ENCODE peak calls at places on chromosomes 1 and 21, in seven cellular contexts. One of them, this sample, is unnamed.

GRCh38 chr1:153790996-153791855 is 16.0 kb downstream of the SLC27A3 start:
- DNase-seq in PC-3: no peak
- DNase-seq in AG04450: peak; percentile 85
- DNase-seq in CD8-positive, alpha-beta memory T cell: no peak
- DNase-seq in NAMALWA: peak; percentile 93
- DNase-seq in colonic mucosa: no peak
- DNase-seq in fibroblast of pulmonary artery: peak; percentile 93
- DNase-seq in this sample: no peak

GRCh38 chr1:194067772-194068171 is 881.4 kb upstream of the B3GALT2 start:
- DNase-seq in NAMALWA: no peak
- DNase-seq in PC-3: no peak
- DNase-seq in CD8-positive, alpha-beta memory T cell: no peak
- DNase-seq in fibroblast of pulmonary artery: no peak
- DNase-seq in AG04450: no peak
- DNase-seq in colonic mucosa: no peak
- DNase-seq in this sample: no peak

GRCh38 chr21:18760247-18760646 is 356.7 kb upstream of the TMPRSS15 start:
- DNase-seq in colonic mucosa: no peak
- DNase-seq in fibroblast of pulmonary artery: no peak
- DNase-seq in NAMALWA: no peak
- DNase-seq in CD8-positive, alpha-beta memory T cell: no peak
- DNase-seq in PC-3: peak; percentile 65
- DNase-seq in AG04450: no peak
- DNase-seq in this sample: no peak

GRCh38 chr1:89910780-89911179 is 84.1 kb upstream of the ZNF326 start:
- DNase-seq in colonic mucosa: no peak
- DNase-seq in fibroblast of pulmonary artery: peak; percentile 70
- DNase-seq in CD8-positive, alpha-beta memory T cell: no peak
- DNase-seq in PC-3: peak; percentile 37
- DNase-seq in AG04450: peak; percentile 85
- DNase-seq in NAMALWA: no peak
- DNase-seq in this sample: peak; percentile 9

GRCh38 chr21:34669149-34669879 is 520 bp downstream of the CLIC6 start:
- DNase-seq in AG04450: no peak
- DNase-seq in NAMALWA: no peak
- DNase-seq in colonic mucosa: no peak
- DNase-seq in fibroblast of pulmonary artery: no peak
- DNase-seq in PC-3: no peak
- DNase-seq in CD8-positive, alpha-beta memory T cell: no peak
- DNase-seq in this sample: no peak

GRCh38 chr1:196808529-196809235 is 10.8 kb upstream of the CFHR1 start:
- DNase-seq in CD8-positive, alpha-beta memory T cell: no peak
- DNase-seq in NAMALWA: no peak
- DNase-seq in PC-3: no peak
- DNase-seq in AG04450: no peak
- DNase-seq in fibroblast of pulmonary artery: no peak
- DNase-seq in colonic mucosa: no peak
- DNase-seq in this sample: no peak

GRCh38 chr1:192826791-192827477 is 18.1 kb downstream of the RGS2 start:
- DNase-seq in colonic mucosa: no peak
- DNase-seq in AG04450: no peak
- DNase-seq in CD8-positive, alpha-beta memory T cell: no peak
- DNase-seq in fibroblast of pulmonary artery: peak; percentile 47
- DNase-seq in NAMALWA: no peak
- DNase-seq in PC-3: peak; percentile 91
- DNase-seq in this sample: peak; percentile 58

GRCh38 chr1:6358144-6358624 is 35.4 kb downstream of the ACOT7 start:
- DNase-seq in NAMALWA: no peak
- DNase-seq in fibroblast of pulmonary artery: peak; percentile 41
- DNase-seq in PC-3: no peak
- DNase-seq in CD8-positive, alpha-beta memory T cell: no peak
- DNase-seq in AG04450: no peak
- DNase-seq in colonic mucosa: no peak
- DNase-seq in this sample: no peak

GRCh38 chr1:164785841-164786534 is 227.0 kb downstream of the PBX1 start:
- DNase-seq in fibroblast of pulmonary artery: peak; percentile 58
- DNase-seq in CD8-positive, alpha-beta memory T cell: no peak
- DNase-seq in PC-3: no peak
- DNase-seq in NAMALWA: no peak
- DNase-seq in AG04450: no peak
- DNase-seq in colonic mucosa: no peak
- DNase-seq in this sample: no peak

GRCh38 chr1:178075323-178075722 is 18.6 kb upstream of the RASAL2 start:
- DNase-seq in PC-3: no peak
- DNase-seq in AG04450: no peak
- DNase-seq in fibroblast of pulmonary artery: peak; percentile 45
- DNase-seq in NAMALWA: no peak
- DNase-seq in CD8-positive, alpha-beta memory T cell: no peak
- DNase-seq in colonic mucosa: no peak
- DNase-seq in this sample: no peak

GRCh38 chr1:21901473-21901847 is 35.6 kb downstream of the HSPG2 start:
- DNase-seq in PC-3: no peak
- DNase-seq in NAMALWA: no peak
- DNase-seq in fibroblast of pulmonary artery: no peak
- DNase-seq in AG04450: no peak
- DNase-seq in colonic mucosa: no peak
- DNase-seq in CD8-positive, alpha-beta memory T cell: no peak
- DNase-seq in this sample: no peak

GRCh38 chr1:93676424-93676823 is 5.2 kb downstream of the BCAR3 start:
- DNase-seq in NAMALWA: no peak
- DNase-seq in fibroblast of pulmonary artery: peak; percentile 94
- DNase-seq in CD8-positive, alpha-beta memory T cell: no peak
- DNase-seq in PC-3: no peak
- DNase-seq in AG04450: no peak
- DNase-seq in colonic mucosa: no peak
- DNase-seq in this sample: no peak

GRCh38 chr1:164092603-164093353 is 466.2 kb upstream of the PBX1 start:
- DNase-seq in AG04450: no peak
- DNase-seq in NAMALWA: peak; percentile 44
- DNase-seq in colonic mucosa: peak; percentile 26
- DNase-seq in PC-3: no peak
- DNase-seq in CD8-positive, alpha-beta memory T cell: no peak
- DNase-seq in fibroblast of pulmonary artery: peak; percentile 2
- DNase-seq in this sample: peak; percentile 33

GRCh38 chr1:63643926-63644325 is 50.7 kb downstream of the PGM1 start:
- DNase-seq in fibroblast of pulmonary artery: no peak
- DNase-seq in NAMALWA: no peak
- DNase-seq in AG04450: no peak
- DNase-seq in CD8-positive, alpha-beta memory T cell: no peak
- DNase-seq in colonic mucosa: peak; percentile 52
- DNase-seq in PC-3: no peak
- DNase-seq in this sample: no peak

GRCh38 chr1:37085393-37085792 is 51.1 kb upstream of the GRIK3 start:
- DNase-seq in PC-3: no peak
- DNase-seq in colonic mucosa: no peak
- DNase-seq in AG04450: no peak
- DNase-seq in NAMALWA: peak; percentile 12
- DNase-seq in CD8-positive, alpha-beta memory T cell: no peak
- DNase-seq in fibroblast of pulmonary artery: no peak
- DNase-seq in this sample: peak; percentile 7

GRCh38 chr1:208002672-208003071 is 91.7 kb upstream of the CD34 start:
- DNase-seq in CD8-positive, alpha-beta memory T cell: no peak
- DNase-seq in colonic mucosa: no peak
- DNase-seq in AG04450: no peak
- DNase-seq in NAMALWA: no peak
- DNase-seq in fibroblast of pulmonary artery: no peak
- DNase-seq in PC-3: no peak
- DNase-seq in this sample: no peak

GRCh38 chr1:63918395-63918945 is 144.7 kb downstream of the ROR1 start:
- DNase-seq in NAMALWA: no peak
- DNase-seq in AG04450: no peak
- DNase-seq in fibroblast of pulmonary artery: no peak
- DNase-seq in CD8-positive, alpha-beta memory T cell: no peak
- DNase-seq in PC-3: no peak
- DNase-seq in colonic mucosa: no peak
- DNase-seq in this sample: no peak

GRCh38 chr1:151990856-151991198 is 2.8 kb downstream of the S100A10 start:
- DNase-seq in NAMALWA: no peak
- DNase-seq in CD8-positive, alpha-beta memory T cell: no peak
- DNase-seq in PC-3: peak; percentile 92
- DNase-seq in AG04450: no peak
- DNase-seq in colonic mucosa: peak; percentile 87
- DNase-seq in fibroblast of pulmonary artery: peak; percentile 68
- DNase-seq in this sample: peak; percentile 75

GRCh38 chr1:232962761-232963357 is 12.4 kb downstream of the NTPCR start:
- DNase-seq in NAMALWA: no peak
- DNase-seq in CD8-positive, alpha-beta memory T cell: no peak
- DNase-seq in PC-3: no peak
- DNase-seq in fibroblast of pulmonary artery: peak; percentile 40
- DNase-seq in colonic mucosa: no peak
- DNase-seq in AG04450: no peak
- DNase-seq in this sample: no peak

GRCh38 chr1:25861316-25862286 is 2.3 kb upstream of the AUNIP start:
- DNase-seq in PC-3: no peak
- DNase-seq in AG04450: no peak
- DNase-seq in colonic mucosa: peak; percentile 58
- DNase-seq in NAMALWA: no peak
- DNase-seq in fibroblast of pulmonary artery: no peak
- DNase-seq in CD8-positive, alpha-beta memory T cell: no peak
- DNase-seq in this sample: no peak

This sample was measured in HT-29.